ENCODE peak calls at places on chromosomes 6 and 20, in eight cellular contexts. One of them, this sample, is unnamed.

GRCh38 chr20:14790771-14791517 is 453.5 kb upstream of the FLRT3 start:
- DNase-seq in NAMALWA: no peak
- DNase-seq in astrocyte of the spinal cord: peak
- DNase-seq in progenitor cell of endocrine pancreas: no peak
- DNase-seq in stimulated activated CD8-positive, alpha-beta memory T cell treated with anti-CD3 and anti-CD28 coated beads, Interleukin-7, amount 100 ng/mL, for 4 hours: no peak
- DNase-seq in ureter: no peak
- DNase-seq in NCI-H524: no peak
- DNase-seq in CD8-positive, alpha-beta memory T cell: no peak
- DNase-seq in this sample: no peak

GRCh38 chr20:33681728-33682353 is 4.3 kb downstream of the E2F1 start:
- DNase-seq in ureter: no peak
- DNase-seq in progenitor cell of endocrine pancreas: no peak
- DNase-seq in NAMALWA: no peak
- DNase-seq in stimulated activated CD8-positive, alpha-beta memory T cell treated with anti-CD3 and anti-CD28 coated beads, Interleukin-7, amount 100 ng/mL, for 4 hours: no peak
- DNase-seq in NCI-H524: no peak
- DNase-seq in CD8-positive, alpha-beta memory T cell: no peak
- DNase-seq in astrocyte of the spinal cord: no peak
- DNase-seq in this sample: no peak

GRCh38 chr6:169527306-169527705 is 174.5 kb downstream of the WDR27 start:
- DNase-seq in NCI-H524: no peak
- DNase-seq in progenitor cell of endocrine pancreas: no peak
- DNase-seq in astrocyte of the spinal cord: peak
- DNase-seq in ureter: no peak
- DNase-seq in CD8-positive, alpha-beta memory T cell: no peak
- DNase-seq in stimulated activated CD8-positive, alpha-beta memory T cell treated with anti-CD3 and anti-CD28 coated beads, Interleukin-7, amount 100 ng/mL, for 4 hours: no peak
- DNase-seq in NAMALWA: no peak
- DNase-seq in this sample: no peak

GRCh38 chr6:4901256-4902061 is 102.4 kb downstream of the RPP40 start:
- DNase-seq in ureter: no peak
- DNase-seq in NAMALWA: no peak
- DNase-seq in progenitor cell of endocrine pancreas: no peak
- DNase-seq in astrocyte of the spinal cord: no peak
- DNase-seq in NCI-H524: no peak
- DNase-seq in CD8-positive, alpha-beta memory T cell: no peak
- DNase-seq in stimulated activated CD8-positive, alpha-beta memory T cell treated with anti-CD3 and anti-CD28 coated beads, Interleukin-7, amount 100 ng/mL, for 4 hours: no peak
- DNase-seq in this sample: peak

GRCh38 chr6:132526461-132526860 is 11.6 kb upstream of the TAAR9 start:
- DNase-seq in NCI-H524: no peak
- DNase-seq in CD8-positive, alpha-beta memory T cell: no peak
- DNase-seq in NAMALWA: no peak
- DNase-seq in astrocyte of the spinal cord: no peak
- DNase-seq in stimulated activated CD8-positive, alpha-beta memory T cell treated with anti-CD3 and anti-CD28 coated beads, Interleukin-7, amount 100 ng/mL, for 4 hours: no peak
- DNase-seq in progenitor cell of endocrine pancreas: no peak
- DNase-seq in ureter: no peak
- DNase-seq in this sample: no peak

GRCh38 chr6:15526129-15526764 is 136.6 kb downstream of the DTNBP1 start:
- DNase-seq in astrocyte of the spinal cord: no peak
- DNase-seq in progenitor cell of endocrine pancreas: no peak
- DNase-seq in NAMALWA: no peak
- DNase-seq in stimulated activated CD8-positive, alpha-beta memory T cell treated with anti-CD3 and anti-CD28 coated beads, Interleukin-7, amount 100 ng/mL, for 4 hours: no peak
- DNase-seq in ureter: no peak
- DNase-seq in NCI-H524: no peak
- DNase-seq in CD8-positive, alpha-beta memory T cell: no peak
- DNase-seq in this sample: peak

GRCh38 chr6:156498696-156499095 is 278.5 kb upstream of the ARID1B start:
- DNase-seq in stimulated activated CD8-positive, alpha-beta memory T cell treated with anti-CD3 and anti-CD28 coated beads, Interleukin-7, amount 100 ng/mL, for 4 hours: no peak
- DNase-seq in NAMALWA: no peak
- DNase-seq in astrocyte of the spinal cord: no peak
- DNase-seq in NCI-H524: no peak
- DNase-seq in CD8-positive, alpha-beta memory T cell: no peak
- DNase-seq in progenitor cell of endocrine pancreas: no peak
- DNase-seq in ureter: no peak
- DNase-seq in this sample: peak

GRCh38 chr6:139743629-139744028 is 369.2 kb upstream of the CITED2 start:
- DNase-seq in NAMALWA: no peak
- DNase-seq in astrocyte of the spinal cord: peak
- DNase-seq in CD8-positive, alpha-beta memory T cell: no peak
- DNase-seq in progenitor cell of endocrine pancreas: no peak
- DNase-seq in ureter: no peak
- DNase-seq in stimulated activated CD8-positive, alpha-beta memory T cell treated with anti-CD3 and anti-CD28 coated beads, Interleukin-7, amount 100 ng/mL, for 4 hours: no peak
- DNase-seq in NCI-H524: no peak
- DNase-seq in this sample: no peak

GRCh38 chr6:30411515-30412207 is 66.7 kb downstream of the RPP21 start:
- DNase-seq in NAMALWA: peak
- DNase-seq in stimulated activated CD8-positive, alpha-beta memory T cell treated with anti-CD3 and anti-CD28 coated beads, Interleukin-7, amount 100 ng/mL, for 4 hours: peak
- DNase-seq in CD8-positive, alpha-beta memory T cell: peak
- DNase-seq in NCI-H524: peak
- DNase-seq in progenitor cell of endocrine pancreas: peak
- DNase-seq in astrocyte of the spinal cord: peak
- DNase-seq in ureter: no peak
- DNase-seq in this sample: no peak

GRCh38 chr6:126723541-126724170 is 383.7 kb downstream of the CENPW start:
- DNase-seq in stimulated activated CD8-positive, alpha-beta memory T cell treated with anti-CD3 and anti-CD28 coated beads, Interleukin-7, amount 100 ng/mL, for 4 hours: no peak
- DNase-seq in NAMALWA: no peak
- DNase-seq in astrocyte of the spinal cord: no peak
- DNase-seq in CD8-positive, alpha-beta memory T cell: no peak
- DNase-seq in ureter: no peak
- DNase-seq in progenitor cell of endocrine pancreas: no peak
- DNase-seq in NCI-H524: no peak
- DNase-seq in this sample: no peak

GRCh38 chr6:1771324-1771723 is 161.6 kb downstream of the FOXC1 start:
- DNase-seq in stimulated activated CD8-positive, alpha-beta memory T cell treated with anti-CD3 and anti-CD28 coated beads, Interleukin-7, amount 100 ng/mL, for 4 hours: peak
- DNase-seq in astrocyte of the spinal cord: no peak
- DNase-seq in NAMALWA: no peak
- DNase-seq in NCI-H524: no peak
- DNase-seq in CD8-positive, alpha-beta memory T cell: no peak
- DNase-seq in ureter: no peak
- DNase-seq in progenitor cell of endocrine pancreas: no peak
- DNase-seq in this sample: no peak

GRCh38 chr20:50378170-50379000 is 131.8 kb upstream of the PTPN1 start:
- DNase-seq in NAMALWA: no peak
- DNase-seq in ureter: no peak
- DNase-seq in NCI-H524: no peak
- DNase-seq in astrocyte of the spinal cord: no peak
- DNase-seq in progenitor cell of endocrine pancreas: no peak
- DNase-seq in stimulated activated CD8-positive, alpha-beta memory T cell treated with anti-CD3 and anti-CD28 coated beads, Interleukin-7, amount 100 ng/mL, for 4 hours: no peak
- DNase-seq in CD8-positive, alpha-beta memory T cell: no peak
- DNase-seq in this sample: no peak

GRCh38 chr6:46059608-46060007 is 43.9 kb upstream of the CLIC5 start:
- DNase-seq in NCI-H524: no peak
- DNase-seq in NAMALWA: no peak
- DNase-seq in ureter: no peak
- DNase-seq in astrocyte of the spinal cord: no peak
- DNase-seq in progenitor cell of endocrine pancreas: no peak
- DNase-seq in CD8-positive, alpha-beta memory T cell: no peak
- DNase-seq in stimulated activated CD8-positive, alpha-beta memory T cell treated with anti-CD3 and anti-CD28 coated beads, Interleukin-7, amount 100 ng/mL, for 4 hours: no peak
- DNase-seq in this sample: no peak

GRCh38 chr6:163405412-163406309 is 8.9 kb upstream of the QKI start:
- DNase-seq in CD8-positive, alpha-beta memory T cell: no peak
- DNase-seq in NAMALWA: no peak
- DNase-seq in ureter: peak
- DNase-seq in NCI-H524: no peak
- DNase-seq in astrocyte of the spinal cord: no peak
- DNase-seq in progenitor cell of endocrine pancreas: no peak
- DNase-seq in stimulated activated CD8-positive, alpha-beta memory T cell treated with anti-CD3 and anti-CD28 coated beads, Interleukin-7, amount 100 ng/mL, for 4 hours: no peak
- DNase-seq in this sample: no peak

GRCh38 chr20:316316-317068 is 8.9 kb upstream of the SOX12 start:
- DNase-seq in ureter: no peak
- DNase-seq in CD8-positive, alpha-beta memory T cell: no peak
- DNase-seq in stimulated activated CD8-positive, alpha-beta memory T cell treated with anti-CD3 and anti-CD28 coated beads, Interleukin-7, amount 100 ng/mL, for 4 hours: no peak
- DNase-seq in progenitor cell of endocrine pancreas: no peak
- DNase-seq in astrocyte of the spinal cord: no peak
- DNase-seq in NAMALWA: no peak
- DNase-seq in NCI-H524: peak
- DNase-seq in this sample: no peak

GRCh38 chr20:1500496-1500895 is 9.3 kb upstream of the SIRPB2 start:
- DNase-seq in NCI-H524: no peak
- DNase-seq in stimulated activated CD8-positive, alpha-beta memory T cell treated with anti-CD3 and anti-CD28 coated beads, Interleukin-7, amount 100 ng/mL, for 4 hours: no peak
- DNase-seq in CD8-positive, alpha-beta memory T cell: no peak
- DNase-seq in astrocyte of the spinal cord: no peak
- DNase-seq in NAMALWA: no peak
- DNase-seq in ureter: no peak
- DNase-seq in progenitor cell of endocrine pancreas: no peak
- DNase-seq in this sample: no peak

GRCh38 chr6:53752856-53753255 is 41.9 kb upstream of the LRRC1 start:
- DNase-seq in NCI-H524: no peak
- DNase-seq in ureter: no peak
- DNase-seq in stimulated activated CD8-positive, alpha-beta memory T cell treated with anti-CD3 and anti-CD28 coated beads, Interleukin-7, amount 100 ng/mL, for 4 hours: no peak
- DNase-seq in CD8-positive, alpha-beta memory T cell: no peak
- DNase-seq in NAMALWA: no peak
- DNase-seq in progenitor cell of endocrine pancreas: no peak
- DNase-seq in astrocyte of the spinal cord: peak
- DNase-seq in this sample: no peak

GRCh38 chr6:159595173-159595572 is 97.9 kb downstream of the SOD2 start:
- DNase-seq in astrocyte of the spinal cord: peak
- DNase-seq in ureter: no peak
- DNase-seq in NCI-H524: no peak
- DNase-seq in progenitor cell of endocrine pancreas: no peak
- DNase-seq in NAMALWA: no peak
- DNase-seq in CD8-positive, alpha-beta memory T cell: no peak
- DNase-seq in stimulated activated CD8-positive, alpha-beta memory T cell treated with anti-CD3 and anti-CD28 coated beads, Interleukin-7, amount 100 ng/mL, for 4 hours: no peak
- DNase-seq in this sample: no peak

GRCh38 chr6:145044606-145045275 is 690.6 kb downstream of the EPM2A start:
- DNase-seq in ureter: no peak
- DNase-seq in progenitor cell of endocrine pancreas: no peak
- DNase-seq in NAMALWA: no peak
- DNase-seq in astrocyte of the spinal cord: peak
- DNase-seq in NCI-H524: peak
- DNase-seq in CD8-positive, alpha-beta memory T cell: no peak
- DNase-seq in stimulated activated CD8-positive, alpha-beta memory T cell treated with anti-CD3 and anti-CD28 coated beads, Interleukin-7, amount 100 ng/mL, for 4 hours: no peak
- DNase-seq in this sample: no peak

GRCh38 chr6:41732601-41733348 is 2.6 kb downstream of the TFEB start:
- DNase-seq in progenitor cell of endocrine pancreas: no peak
- DNase-seq in NAMALWA: peak
- DNase-seq in ureter: no peak
- DNase-seq in stimulated activated CD8-positive, alpha-beta memory T cell treated with anti-CD3 and anti-CD28 coated beads, Interleukin-7, amount 100 ng/mL, for 4 hours: peak
- DNase-seq in astrocyte of the spinal cord: peak
- DNase-seq in NCI-H524: no peak
- DNase-seq in CD8-positive, alpha-beta memory T cell: peak
- DNase-seq in this sample: no peak

GRCh38 chr6:118725944-118726343 is 74.6 kb upstream of the CEP85L start:
- DNase-seq in astrocyte of the spinal cord: no peak
- DNase-seq in ureter: no peak
- DNase-seq in NCI-H524: no peak
- DNase-seq in progenitor cell of endocrine pancreas: no peak
- DNase-seq in NAMALWA: no peak
- DNase-seq in stimulated activated CD8-positive, alpha-beta memory T cell treated with anti-CD3 and anti-CD28 coated beads, Interleukin-7, amount 100 ng/mL, for 4 hours: peak
- DNase-seq in CD8-positive, alpha-beta memory T cell: peak
- DNase-seq in this sample: no peak

GRCh38 chr6:73079978-73080377 is 145.3 kb downstream of the KHDC1L start:
- DNase-seq in stimulated activated CD8-positive, alpha-beta memory T cell treated with anti-CD3 and anti-CD28 coated beads, Interleukin-7, amount 100 ng/mL, for 4 hours: no peak
- DNase-seq in NAMALWA: no peak
- DNase-seq in progenitor cell of endocrine pancreas: no peak
- DNase-seq in CD8-positive, alpha-beta memory T cell: no peak
- DNase-seq in NCI-H524: no peak
- DNase-seq in ureter: no peak
- DNase-seq in astrocyte of the spinal cord: no peak
- DNase-seq in this sample: no peak

GRCh38 chr6:159969921-159970320 is 1.0 kb downstream of the IGF2R start:
- DNase-seq in astrocyte of the spinal cord: peak
- DNase-seq in ureter: peak
- DNase-seq in stimulated activated CD8-positive, alpha-beta memory T cell treated with anti-CD3 and anti-CD28 coated beads, Interleukin-7, amount 100 ng/mL, for 4 hours: no peak
- DNase-seq in CD8-positive, alpha-beta memory T cell: no peak
- DNase-seq in progenitor cell of endocrine pancreas: peak
- DNase-seq in NCI-H524: peak
- DNase-seq in NAMALWA: peak
- DNase-seq in this sample: no peak

GRCh38 chr20:10721112-10721896 is 47.5 kb upstream of the JAG1 start:
- DNase-seq in stimulated activated CD8-positive, alpha-beta memory T cell treated with anti-CD3 and anti-CD28 coated beads, Interleukin-7, amount 100 ng/mL, for 4 hours: no peak
- DNase-seq in ureter: no peak
- DNase-seq in NCI-H524: no peak
- DNase-seq in progenitor cell of endocrine pancreas: no peak
- DNase-seq in CD8-positive, alpha-beta memory T cell: no peak
- DNase-seq in astrocyte of the spinal cord: peak
- DNase-seq in NAMALWA: no peak
- DNase-seq in this sample: no peak

GRCh38 chr20:48015136-48015925 is 230.1 kb upstream of the SULF2 start:
- DNase-seq in ureter: no peak
- DNase-seq in progenitor cell of endocrine pancreas: no peak
- DNase-seq in stimulated activated CD8-positive, alpha-beta memory T cell treated with anti-CD3 and anti-CD28 coated beads, Interleukin-7, amount 100 ng/mL, for 4 hours: no peak
- DNase-seq in NCI-H524: no peak
- DNase-seq in NAMALWA: no peak
- DNase-seq in astrocyte of the spinal cord: peak
- DNase-seq in CD8-positive, alpha-beta memory T cell: no peak
- DNase-seq in this sample: no peak

GRCh38 chr6:111294374-111294967 is 188.5 kb downstream of the REV3L start:
- DNase-seq in NCI-H524: no peak
- DNase-seq in ureter: no peak
- DNase-seq in progenitor cell of endocrine pancreas: no peak
- DNase-seq in NAMALWA: no peak
- DNase-seq in stimulated activated CD8-positive, alpha-beta memory T cell treated with anti-CD3 and anti-CD28 coated beads, Interleukin-7, amount 100 ng/mL, for 4 hours: no peak
- DNase-seq in CD8-positive, alpha-beta memory T cell: no peak
- DNase-seq in astrocyte of the spinal cord: no peak
- DNase-seq in this sample: no peak

This sample was measured in vagina.